ENCODE peak calls at places on chromosomes 12 and 14, in eight cellular contexts. One of them, this sample, is unnamed.

GRCh38 chr14:81062816-81063215 is 107.4 kb downstream of the TSHR start:
- DNase-seq in foreskin fibroblast: no peak
- DNase-seq in HL-60: no peak
- DNase-seq in activated CD4-positive, alpha-beta T cell treated with anti-CD3 and anti-CD28 coated beads, Interleukin-2, amount 50 U/mL, for 24 hours: no peak
- DNase-seq in GM04504: no peak
- DNase-seq in activated naive CD4-positive, alpha-beta T cell treated with anti-CD3 and anti-CD28 coated beads, Interleukin-2, amount 50 U/mL, for 16 hours: no peak
- DNase-seq in GM12865: peak
- DNase-seq in EL: peak
- DNase-seq in this sample: no peak

GRCh38 chr12:11746024-11746771 is 96.7 kb downstream of the ETV6 start:
- DNase-seq in EL: peak
- DNase-seq in GM12865: peak
- DNase-seq in activated CD4-positive, alpha-beta T cell treated with anti-CD3 and anti-CD28 coated beads, Interleukin-2, amount 50 U/mL, for 24 hours: no peak
- DNase-seq in activated naive CD4-positive, alpha-beta T cell treated with anti-CD3 and anti-CD28 coated beads, Interleukin-2, amount 50 U/mL, for 16 hours: no peak
- DNase-seq in GM04504: peak
- DNase-seq in foreskin fibroblast: no peak
- DNase-seq in HL-60: peak
- DNase-seq in this sample: no peak

GRCh38 chr14:103118019-103118662 is 5.1 kb upstream of the TNFAIP2 start:
- DNase-seq in EL: no peak
- DNase-seq in HL-60: peak
- DNase-seq in activated CD4-positive, alpha-beta T cell treated with anti-CD3 and anti-CD28 coated beads, Interleukin-2, amount 50 U/mL, for 24 hours: no peak
- DNase-seq in activated naive CD4-positive, alpha-beta T cell treated with anti-CD3 and anti-CD28 coated beads, Interleukin-2, amount 50 U/mL, for 16 hours: no peak
- DNase-seq in GM12865: no peak
- DNase-seq in GM04504: no peak
- DNase-seq in foreskin fibroblast: peak
- DNase-seq in this sample: no peak

GRCh38 chr12:16587514-16587913 is 18.4 kb downstream of the LMO3 start:
- DNase-seq in foreskin fibroblast: no peak
- DNase-seq in EL: no peak
- DNase-seq in GM12865: no peak
- DNase-seq in activated CD4-positive, alpha-beta T cell treated with anti-CD3 and anti-CD28 coated beads, Interleukin-2, amount 50 U/mL, for 24 hours: no peak
- DNase-seq in activated naive CD4-positive, alpha-beta T cell treated with anti-CD3 and anti-CD28 coated beads, Interleukin-2, amount 50 U/mL, for 16 hours: no peak
- DNase-seq in GM04504: no peak
- DNase-seq in HL-60: no peak
- DNase-seq in this sample: no peak

GRCh38 chr12:85874064-85874463 is at the start of gene NTS:
- DNase-seq in activated naive CD4-positive, alpha-beta T cell treated with anti-CD3 and anti-CD28 coated beads, Interleukin-2, amount 50 U/mL, for 16 hours: no peak
- DNase-seq in EL: peak
- DNase-seq in activated CD4-positive, alpha-beta T cell treated with anti-CD3 and anti-CD28 coated beads, Interleukin-2, amount 50 U/mL, for 24 hours: no peak
- DNase-seq in GM12865: no peak
- DNase-seq in HL-60: no peak
- DNase-seq in GM04504: no peak
- DNase-seq in foreskin fibroblast: peak
- DNase-seq in this sample: no peak

GRCh38 chr14:82501554-82501953 is 967.9 kb upstream of the SEL1L start:
- DNase-seq in activated naive CD4-positive, alpha-beta T cell treated with anti-CD3 and anti-CD28 coated beads, Interleukin-2, amount 50 U/mL, for 16 hours: no peak
- DNase-seq in GM04504: no peak
- DNase-seq in HL-60: no peak
- DNase-seq in foreskin fibroblast: no peak
- DNase-seq in activated CD4-positive, alpha-beta T cell treated with anti-CD3 and anti-CD28 coated beads, Interleukin-2, amount 50 U/mL, for 24 hours: no peak
- DNase-seq in EL: no peak
- DNase-seq in GM12865: no peak
- DNase-seq in this sample: no peak

GRCh38 chr12:67593041-67593870 is 55.3 kb upstream of the DYRK2 start:
- DNase-seq in GM12865: no peak
- DNase-seq in GM04504: no peak
- DNase-seq in activated CD4-positive, alpha-beta T cell treated with anti-CD3 and anti-CD28 coated beads, Interleukin-2, amount 50 U/mL, for 24 hours: no peak
- DNase-seq in activated naive CD4-positive, alpha-beta T cell treated with anti-CD3 and anti-CD28 coated beads, Interleukin-2, amount 50 U/mL, for 16 hours: no peak
- DNase-seq in foreskin fibroblast: peak
- DNase-seq in EL: peak
- DNase-seq in HL-60: no peak
- DNase-seq in this sample: no peak

GRCh38 chr12:47277972-47278448 is 198.3 kb upstream of the AMIGO2 start:
- DNase-seq in HL-60: peak
- DNase-seq in EL: peak
- DNase-seq in foreskin fibroblast: peak
- DNase-seq in GM12865: no peak
- DNase-seq in activated naive CD4-positive, alpha-beta T cell treated with anti-CD3 and anti-CD28 coated beads, Interleukin-2, amount 50 U/mL, for 16 hours: no peak
- DNase-seq in GM04504: peak
- DNase-seq in activated CD4-positive, alpha-beta T cell treated with anti-CD3 and anti-CD28 coated beads, Interleukin-2, amount 50 U/mL, for 24 hours: peak
- DNase-seq in this sample: peak

GRCh38 chr14:90381999-90382451 is 14.8 kb upstream of the CALM1 start:
- DNase-seq in activated naive CD4-positive, alpha-beta T cell treated with anti-CD3 and anti-CD28 coated beads, Interleukin-2, amount 50 U/mL, for 16 hours: peak
- DNase-seq in activated CD4-positive, alpha-beta T cell treated with anti-CD3 and anti-CD28 coated beads, Interleukin-2, amount 50 U/mL, for 24 hours: no peak
- DNase-seq in HL-60: no peak
- DNase-seq in EL: no peak
- DNase-seq in GM04504: no peak
- DNase-seq in foreskin fibroblast: peak
- DNase-seq in GM12865: peak
- DNase-seq in this sample: no peak

GRCh38 chr12:93079976-93080375 is 150.9 kb upstream of the EEA1 start:
- DNase-seq in HL-60: no peak
- DNase-seq in GM12865: no peak
- DNase-seq in activated naive CD4-positive, alpha-beta T cell treated with anti-CD3 and anti-CD28 coated beads, Interleukin-2, amount 50 U/mL, for 16 hours: no peak
- DNase-seq in GM04504: no peak
- DNase-seq in activated CD4-positive, alpha-beta T cell treated with anti-CD3 and anti-CD28 coated beads, Interleukin-2, amount 50 U/mL, for 24 hours: no peak
- DNase-seq in EL: no peak
- DNase-seq in foreskin fibroblast: no peak
- DNase-seq in this sample: no peak

GRCh38 chr12:58148405-58148804 is 207.0 kb downstream of the ATP23 start:
- DNase-seq in EL: peak
- DNase-seq in HL-60: no peak
- DNase-seq in GM04504: peak
- DNase-seq in activated CD4-positive, alpha-beta T cell treated with anti-CD3 and anti-CD28 coated beads, Interleukin-2, amount 50 U/mL, for 24 hours: no peak
- DNase-seq in foreskin fibroblast: peak
- DNase-seq in GM12865: no peak
- DNase-seq in activated naive CD4-positive, alpha-beta T cell treated with anti-CD3 and anti-CD28 coated beads, Interleukin-2, amount 50 U/mL, for 16 hours: no peak
- DNase-seq in this sample: no peak

GRCh38 chr12:16668198-16668597 is 62.2 kb upstream of the LMO3 start:
- DNase-seq in GM04504: no peak
- DNase-seq in foreskin fibroblast: no peak
- DNase-seq in EL: no peak
- DNase-seq in activated CD4-positive, alpha-beta T cell treated with anti-CD3 and anti-CD28 coated beads, Interleukin-2, amount 50 U/mL, for 24 hours: no peak
- DNase-seq in GM12865: no peak
- DNase-seq in HL-60: no peak
- DNase-seq in activated naive CD4-positive, alpha-beta T cell treated with anti-CD3 and anti-CD28 coated beads, Interleukin-2, amount 50 U/mL, for 16 hours: no peak
- DNase-seq in this sample: no peak